ENCODE peak calls at places on chromosomes 5 and 9, in eight cellular contexts. J is astrocyte; H is aorta; V is HCT116; I is CD4-positive, alpha-beta T cell; N is neural progenitor cell; C is heart left ventricle; X is stomach. T is an unnamed sample.

GRCh38 chr9:73497796-73498195 is 346.1 kb downstream of the ANXA1 start:
- DNase-seq in J (no peak), H (no peak), V (no peak), I (no peak), N (no peak), C (no peak), X (no peak), T (no peak)

GRCh38 chr5:136020383-136021015 is 8.3 kb upstream of the TGFBI start:
- DNase-seq in J (peak; percentile 98), H (no peak), V (peak; percentile 54), I (no peak), N (no peak), C (no peak), X (no peak), T (peak; percentile 72)

GRCh38 chr9:116300360-116300759 is 146.8 kb downstream of the PAPPA start:
- DNase-seq in J (no peak), H (no peak), V (no peak), I (no peak), N (no peak), C (no peak), X (no peak), T (no peak)

GRCh38 chr9:107587175-107587963 is 97.8 kb upstream of the KLF4 start:
- DNase-seq in J (no peak), H (peak; percentile 59), V (no peak), I (no peak), N (no peak), C (peak; percentile 76), X (peak; percentile 91), T (no peak)

GRCh38 chr5:5304361-5305035 is 118.0 kb upstream of the ICE1 start:
- DNase-seq in J (no peak), H (no peak), V (no peak), I (no peak), N (peak; percentile 32), C (no peak), X (no peak), T (peak; percentile 61)

GRCh38 chr5:173230741-173231380 is 4.1 kb downstream of the NKX2-5 start:
- DNase-seq in J (no peak), H (no peak), V (no peak), I (no peak), N (no peak), C (no peak), X (no peak), T (no peak)

GRCh38 chr5:14397717-14398116 is 183.9 kb upstream of the OTULINL start:
- DNase-seq in J (peak; percentile 90), H (peak; percentile 70), V (no peak), I (no peak), N (no peak), C (no peak), X (no peak), T (no peak)

GRCh38 chr9:75083188-75083976 is 4.6 kb downstream of the NMRK1 start:
- DNase-seq in J (no peak), H (no peak), V (no peak), I (no peak), N (peak; percentile 15), C (no peak), X (peak; percentile 62), T (no peak)

GRCh38 chr9:27184556-27185351 is 75.7 kb downstream of the TEK start:
- DNase-seq in J (no peak), H (peak; percentile 76), V (no peak), I (no peak), N (no peak), C (no peak), X (peak; percentile 36), T (no peak)

GRCh38 chr5:11719888-11720481 is 184.3 kb downstream of the CTNND2 start:
- DNase-seq in J (peak; percentile 32), H (peak; percentile 51), V (no peak), I (no peak), N (peak; percentile 84), C (no peak), X (peak; percentile 32), T (no peak)

GRCh38 chr9:101453776-101454570 is 18.4 kb upstream of the ALDOB start:
- DNase-seq in J (no peak), H (no peak), V (no peak), I (no peak), N (no peak), C (no peak), X (no peak), T (no peak)

GRCh38 chr9:22693151-22693550 is 246.5 kb downstream of the DMRTA1 start:
- DNase-seq in J (peak; percentile 1), H (no peak), V (no peak), I (no peak), N (no peak), C (no peak), X (no peak), T (no peak)

GRCh38 chr9:87270241-87271234 is 227.1 kb upstream of the DAPK1 start:
- DNase-seq in J (peak; percentile 47), H (no peak), V (no peak), I (no peak), N (peak; percentile 63), C (peak; percentile 64), X (no peak), T (no peak)

GRCh38 chr5:62671479-62671878 is 92.9 kb downstream of the LRRC70 start:
- DNase-seq in J (no peak), H (no peak), V (no peak), I (no peak), N (no peak), C (no peak), X (no peak), T (no peak)

GRCh38 chr5:125336401-125336800 is 590.0 kb upstream of the ZNF608 start:
- DNase-seq in J (peak; percentile 16), H (no peak), V (no peak), I (no peak), N (no peak), C (no peak), X (no peak), T (no peak)

DNA sequence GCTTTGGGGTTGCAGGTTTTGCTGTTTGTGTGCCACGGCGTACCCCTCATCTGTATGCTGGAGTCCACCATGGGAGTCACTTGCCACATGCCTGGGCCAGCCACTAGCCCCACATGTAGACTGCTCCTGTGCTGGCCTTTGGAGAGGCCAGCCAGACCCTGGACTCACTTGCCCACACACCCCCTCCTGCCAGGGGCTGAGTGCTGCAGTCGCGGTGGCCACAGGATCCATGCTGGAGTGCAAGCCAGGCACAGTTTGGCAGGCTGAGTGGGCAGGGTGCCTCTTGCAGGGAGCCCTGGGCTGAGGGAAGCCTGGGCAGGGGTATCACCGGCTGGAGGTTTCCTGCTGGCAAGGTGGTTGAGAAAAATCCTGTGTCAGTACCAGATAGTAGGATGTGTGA is 25.6 kb upstream of the GCNT1 start:
- DNase-seq in J (no peak), H (no peak), V (no peak), I (no peak), N (no peak), C (no peak), X (no peak), T (no peak)
- H3K27ac ChIP-seq in J (peak overlapping the region; percentile 44), H (no peak overlapping the region), V (no peak overlapping the region), I (no peak overlapping the region), N (no peak overlapping the region), C (no peak overlapping the region), X (no peak overlapping the region), T (no peak overlapping the region)

GRCh38 chr5:142259758-142260157 is 65.1 kb downstream of the SPRY4 start:
- DNase-seq in J (no peak), H (no peak), V (no peak), I (no peak), N (no peak), C (no peak), X (no peak), T (no peak)
- H3K27ac ChIP-seq in J (no peak overlapping the region), H (no peak overlapping the region), V (no peak overlapping the region), I (no peak overlapping the region), N (no peak overlapping the region), C (no peak overlapping the region), X (no peak overlapping the region), T (no peak overlapping the region)

GRCh38 chr9:129411501-129412175 is 209.3 kb downstream of the C9orf50 start:
- DNase-seq in J (no peak), H (peak; percentile 45), V (no peak), I (no peak), N (no peak), C (peak; percentile 42), X (no peak), T (no peak)

GRCh38 chr9:129413537-129414376 is 207.1 kb downstream of the C9orf50 start:
- DNase-seq in J (peak; percentile 85), H (peak; percentile 100), V (peak; percentile 81), I (peak; percentile 99), N (peak; percentile 99), C (peak; percentile 100), X (peak; percentile 100), T (peak; percentile 98)

GRCh38 chr9:129414377-129415021 is 206.4 kb downstream of the C9orf50 start:
- DNase-seq in J (peak; percentile 23), H (no peak), V (no peak), I (peak; percentile 65), N (peak; percentile 88), C (peak; percentile 74), X (no peak), T (no peak)

GRCh38 chr9:129415031-129415953 is 205.6 kb downstream of the C9orf50 start:
- DNase-seq in J (no peak), H (no peak), V (no peak), I (no peak), N (no peak), C (peak; percentile 57), X (no peak), T (no peak)

DNA sequence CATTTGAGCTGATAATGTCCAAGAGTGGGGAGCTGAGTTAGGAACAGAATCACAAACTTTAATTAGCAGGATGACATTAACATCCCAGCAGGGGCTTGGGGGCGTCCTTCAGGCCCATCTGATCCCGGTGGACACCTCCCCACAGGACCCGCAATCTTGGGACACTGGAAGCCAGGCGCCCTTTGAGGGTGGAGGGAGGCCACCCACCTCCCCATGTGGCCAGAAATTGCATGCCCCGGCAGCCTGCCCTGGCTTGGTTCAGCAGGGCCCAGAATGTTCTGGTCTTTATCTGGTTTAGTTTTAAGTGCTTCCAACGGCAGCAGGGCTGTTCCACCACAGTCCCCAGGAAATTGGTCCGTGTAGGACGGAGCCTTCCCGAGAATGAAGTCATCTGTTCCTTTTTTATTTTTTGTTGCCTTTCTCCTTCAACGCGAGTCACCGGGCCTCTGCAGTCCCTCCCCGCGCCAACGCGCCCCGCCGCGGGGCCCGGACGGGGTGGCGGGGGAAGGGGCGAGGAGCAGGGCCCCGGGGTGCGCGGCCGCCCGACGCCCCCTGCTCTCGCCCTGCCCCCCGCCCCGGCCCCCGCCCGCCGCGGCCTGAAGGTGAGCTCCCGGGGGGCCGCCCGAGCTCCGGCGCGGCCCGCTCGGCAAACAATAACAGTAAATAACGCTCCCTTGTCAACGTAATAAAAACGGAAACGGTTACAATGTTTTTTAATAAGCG is 207.9 kb downstream of the C9orf50 start:
- DNase-seq in J (peak; percentile 73), H (peak; percentile 85), V (no peak), I (peak; percentile 60), N (peak; percentile 57), C (peak; percentile 81), X (peak; percentile 67), T (peak; percentile 90)
- H3K27ac ChIP-seq in J (peak overlapping the region; percentile 97), H (peak overlapping the region; percentile 93), V (peak overlapping the region; percentile 91), I (peak overlapping the region; percentile 96), N (peak overlapping the region; percentile 93), C (peak overlapping the region; percentile 94), X (peak overlapping the region; percentile 94), T (peak overlapping the region; percentile 94)

DNA sequence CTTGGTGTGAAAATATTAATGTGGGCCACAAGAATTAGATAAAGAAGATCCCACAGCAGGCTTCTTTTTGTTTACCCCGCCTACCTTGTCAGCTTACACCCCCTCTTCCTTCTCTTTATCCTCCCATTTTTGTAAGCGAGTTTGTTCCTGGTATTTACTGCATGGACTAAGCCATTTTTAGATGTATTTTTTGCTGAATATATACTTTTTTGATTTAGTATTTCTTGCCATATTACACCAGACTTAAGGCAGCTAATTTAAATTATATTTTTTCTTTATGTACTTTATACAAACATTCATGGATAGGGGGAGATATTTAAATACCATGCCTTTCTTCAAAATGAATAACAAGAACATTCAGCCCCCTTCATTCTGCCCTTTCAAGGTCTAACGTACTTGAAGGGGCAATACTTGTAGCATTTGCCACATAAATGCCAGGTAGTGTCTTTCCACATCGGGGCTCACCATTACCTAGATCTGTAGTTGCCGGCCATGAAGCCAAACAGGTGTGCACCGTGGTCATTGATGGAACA is 193.2 kb downstream of the CD180 start:
- DNase-seq in J (peak; percentile 34), H (no peak), V (no peak), I (no peak), N (no peak), C (no peak), X (no peak), T (no peak)
- H3K27ac ChIP-seq in J (peak overlapping the region; percentile 35), H (peak overlapping the region; percentile 77), V (no peak overlapping the region), I (peak overlapping the region; percentile 77), N (no peak overlapping the region), C (peak overlapping the region; percentile 86), X (peak overlapping the region; percentile 81), T (peak overlapping the region; percentile 76)